ENCODE peak calls at places on chromosomes 11 and 22, in seven cellular contexts. X, D, W, A, N, B and J are unnamed samples.

GRCh38 chr11:86067230-86068137 is 1.4 kb downstream of the PICALM start:
- DNase-seq in A (no peak), X (peak; percentile 62), B (no peak), D (no peak), N (no peak), W (no peak), J (no peak)

GRCh38 chr11:114063829-114064201 is 4.3 kb downstream of the ZBTB16 start:
- DNase-seq in B (no peak), A (no peak), D (no peak), X (no peak), N (no peak), W (no peak), J (no peak)

GRCh38 chr22:44693756-44694155 is 8.2 kb upstream of the PRR5 start:
- DNase-seq in A (no peak), B (no peak), D (no peak), X (no peak), W (no peak), N (no peak), J (no peak)

GRCh38 chr11:45169310-45170072 is 23.1 kb downstream of the PRDM11 start:
- DNase-seq in X (no peak), W (no peak), D (no peak), B (no peak), A (no peak), N (no peak), J (no peak)

GRCh38 chr11:118168751-118169150 is 7.7 kb downstream of the SCN2B start:
- DNase-seq in B (no peak), A (no peak), N (no peak), X (peak; percentile 53), D (no peak), W (no peak), J (no peak)

GRCh38 chr22:46734830-46735453 is 3.1 kb downstream of the CERK start:
- DNase-seq in D (no peak), W (peak; percentile 56), X (no peak), A (no peak), N (no peak), B (no peak), J (no peak)

GRCh38 chr22:27554106-27554814 is 247.3 kb downstream of the MN1 start:
- DNase-seq in A (no peak), N (no peak), W (peak; percentile 30), B (no peak), D (peak; percentile 94), X (no peak), J (peak; percentile 91)

GRCh38 chr22:45200862-45201511 is 37.3 kb downstream of the NUP50 start:
- DNase-seq in W (no peak), A (no peak), D (no peak), B (no peak), N (no peak), X (no peak), J (no peak)

GRCh38 chr11:19460718-19461405 is 220.1 kb upstream of the E2F8 start:
- DNase-seq in X (no peak), B (no peak), D (no peak), N (no peak), A (peak; percentile 37), W (no peak), J (no peak)

GRCh38 chr11:72411623-72412532 is 22.5 kb downstream of the CLPB start:
- DNase-seq in D (no peak), A (no peak), B (no peak), N (no peak), X (no peak), W (no peak), J (no peak)

GRCh38 chr11:86069408-86070086 is 663 bp upstream of the PICALM start:
- DNase-seq in B (peak; percentile 49), W (no peak), X (peak; percentile 73), N (no peak), A (peak; percentile 71), D (peak; percentile 75), J (no peak)

GRCh38 chr11:94171693-94172440 is 43.2 kb downstream of the PANX1 start:
- DNase-seq in B (peak; percentile 24), D (peak; percentile 68), N (no peak), X (peak; percentile 66), A (no peak), W (peak; percentile 52), J (no peak)

GRCh38 chr11:65615950-65616574 is 486 bp downstream of the PCNX3 start:
- DNase-seq in N (peak; percentile 84), A (no peak), D (peak; percentile 58), W (peak; percentile 37), B (no peak), X (peak; percentile 80), J (peak; percentile 76)

GRCh38 chr22:35275580-35275979 is 18.3 kb downstream of the HMGXB4 start:
- DNase-seq in N (no peak), B (no peak), A (no peak), D (no peak), W (no peak), X (no peak), J (no peak)

GRCh38 chr11:129248618-129249017 is 56.5 kb upstream of the ARHGAP32 start:
- DNase-seq in N (no peak), W (no peak), D (peak; percentile 76), A (no peak), B (no peak), X (no peak), J (no peak)

GRCh38 chr11:43419460-43419859 is 60.7 kb downstream of the TTC17 start:
- DNase-seq in A (no peak), B (no peak), N (no peak), W (peak; percentile 41), D (peak; percentile 79), X (peak; percentile 55), J (peak; percentile 40)

GRCh38 chr11:64289011-64289564 is 2.0 kb upstream of the KCNK4 start:
- DNase-seq in B (no peak), X (no peak), W (no peak), N (no peak), A (no peak), D (no peak), J (no peak)

GRCh38 chr11:62505112-62505783 is 41.4 kb downstream of the AHNAK start:
- DNase-seq in N (no peak), X (no peak), W (no peak), B (peak; percentile 28), D (no peak), A (peak; percentile 46), J (peak; percentile 35)
- H3K4me1 ChIP-seq in N (no peaks in the 10 kb centered on the region), X (peaks cover 86% of the 10 kb centered on the region), W (peaks cover 97% of the 10 kb centered on the region), B (no peaks in the 10 kb centered on the region), D (peaks cover 4% of the 10 kb centered on the region), A (peaks cover 88% of the 10 kb centered on the region), J (peaks cover 6% of the 10 kb centered on the region)

GRCh38 chr11:35424157-35424945 is 5.0 kb upstream of the SLC1A2 start:
- DNase-seq in N (no peak), B (no peak), X (no peak), W (no peak), A (no peak), D (no peak), J (no peak)

GRCh38 chr11:35419713-35420333 is 465 bp upstream of the SLC1A2 start:
- DNase-seq in A (no peak), D (no peak), W (no peak), X (no peak), N (no peak), B (no peak), J (no peak)

GRCh38 chr11:35418282-35418846 is 994 bp downstream of the SLC1A2 start:
- DNase-seq in N (no peak), X (peak; percentile 21), W (no peak), A (no peak), D (no peak), B (no peak), J (no peak)

GRCh38 chr11:35418847-35419712 is at the start of gene SLC1A2:
- DNase-seq in W (no peak), D (peak; percentile 50), X (peak; percentile 29), B (peak; percentile 18), N (no peak), A (peak; percentile 27), J (no peak)

DNA sequence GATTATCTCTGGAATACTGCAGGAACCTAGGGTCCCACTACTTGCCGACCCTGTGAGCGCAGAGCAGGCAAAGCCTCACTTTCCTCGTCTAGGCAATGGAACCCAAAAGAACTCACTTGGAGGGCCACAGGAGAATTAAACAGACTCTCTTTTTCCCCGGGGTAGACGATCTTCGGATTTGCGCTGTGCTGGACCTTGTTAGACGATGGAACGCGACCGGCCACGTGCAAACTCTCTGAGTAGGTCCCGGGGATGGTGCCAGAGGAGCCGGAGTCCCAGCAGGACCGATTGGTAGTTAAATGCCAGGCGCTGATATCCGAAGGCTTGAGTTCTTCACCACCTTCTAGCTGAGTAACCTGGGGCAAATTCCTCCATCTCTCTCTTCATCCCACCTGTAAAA is 1.0 kb upstream of the SLC1A2 start:
- DNase-seq in X (no peak), W (peak; percentile 39), D (no peak), A (no peak), N (no peak), B (no peak), J (no peak)
- H3K4me3 ChIP-seq in X (no peak overlapping the region), W (peak overlapping the region; percentile 69), D (peak overlapping the region; percentile 30), A (peak overlapping the region; percentile 41), N (peak overlapping the region; percentile 41), B (peak overlapping the region; percentile 22), J (no peak overlapping the region)

GRCh38 chr22:25777870-25778269 is 35.9 kb downstream of the MYO18B start:
- DNase-seq in X (peak; percentile 53), D (peak; percentile 66), N (no peak), B (no peak), A (no peak), W (no peak), J (peak; percentile 51)

GRCh38 chr22:25772288-25772687 is 30.3 kb downstream of the MYO18B start:
- DNase-seq in B (no peak), N (no peak), X (no peak), W (no peak), D (no peak), A (no peak), J (no peak)

GRCh38 chr22:25777411-25777810 is 35.4 kb downstream of the MYO18B start:
- DNase-seq in N (no peak), D (no peak), X (no peak), A (no peak), B (no peak), W (no peak), J (no peak)

GRCh38 chr22:25774575-25775026 is 32.6 kb downstream of the MYO18B start:
- DNase-seq in A (no peak), D (peak; percentile 25), N (no peak), W (no peak), B (no peak), X (peak; percentile 29), J (peak; percentile 63)

GRCh38 chr22:25775501-25775900 is 33.5 kb downstream of the MYO18B start:
- DNase-seq in D (no peak), W (no peak), B (no peak), N (no peak), X (peak; percentile 37), A (no peak), J (peak; percentile 44)
- H3K36me3 ChIP-seq in D (no peaks in the 10 kb centered on the region), W (no peaks in the 10 kb centered on the region), B (no peaks in the 10 kb centered on the region), N (no peaks in the 10 kb centered on the region), X (no peaks in the 10 kb centered on the region), A (peaks cover 42% of the 10 kb centered on the region), J (no peaks in the 10 kb centered on the region)

GRCh38 chr22:29093980-29094379 is 21.1 kb downstream of the KREMEN1 start:
- DNase-seq in B (no peak), D (no peak), A (no peak), X (no peak), N (no peak), W (no peak), J (no peak)

GRCh38 chr22:29093501-29093921 is 20.7 kb downstream of the KREMEN1 start:
- DNase-seq in D (no peak), W (no peak), N (no peak), B (peak; percentile 24), X (no peak), A (no peak), J (no peak)

GRCh38 chr22:29092243-29092642 is 19.4 kb downstream of the KREMEN1 start:
- DNase-seq in N (no peak), W (peak; percentile 46), X (no peak), B (no peak), D (no peak), A (no peak), J (no peak)

GRCh38 chr22:29095459-29095858 is 22.6 kb downstream of the KREMEN1 start:
- DNase-seq in X (peak; percentile 47), N (no peak), W (no peak), A (no peak), D (no peak), B (no peak), J (no peak)

GRCh38 chr22:29093030-29093429 is 20.2 kb downstream of the KREMEN1 start:
- DNase-seq in B (no peak), W (no peak), X (no peak), N (no peak), A (no peak), D (no peak), J (no peak)
- H3K4me1 ChIP-seq in B (no peaks in the 10 kb centered on the region), W (peaks cover 57% of the 10 kb centered on the region), X (peaks cover 26% of the 10 kb centered on the region), N (no peaks in the 10 kb centered on the region), A (peaks cover 52% of the 10 kb centered on the region), D (peaks cover 10% of the 10 kb centered on the region), J (peaks cover 6% of the 10 kb centered on the region)